ENCODE peak calls at places on chromosomes 4 and X, in four cellular contexts. K is CD4-positive, alpha-beta T cell; J is astrocyte of the spinal cord; E is A549. A is an unnamed sample.
A peak's percentile ranks its signal among the peaks of the same experiment; 100 is the strongest.

GRCh38 chrX:259692-260355 is 21.4 kb upstream of the PLCXD1 start:
- DNase-seq in K (no peak), E (peak; percentile 36), J (no peak), A (no peak)

GRCh38 chr4:68451246-68452211 is 4.3 kb downstream of the TMPRSS11E start:
- DNase-seq in E (no peak), K (no peak), J (peak; percentile 34), A (peak; percentile 4)

GRCh38 chr4:173910911-173911310 is 372.6 kb downstream of the FBXO8 start:
- DNase-seq in K (no peak), J (no peak), E (no peak), A (no peak)

GRCh38 chr4:891747-892146 is 40.4 kb downstream of the GAK start:
- DNase-seq in J (no peak), E (peak; percentile 8), K (no peak), A (no peak)

GRCh38 chr4:173367946-173368345 is 2.8 kb upstream of the SAP30 start:
- DNase-seq in J (peak; percentile 11), E (no peak), K (no peak), A (peak; percentile 27)

GRCh38 chrX:28016823-28017222 is 35.6 kb upstream of the DCAF8L1 start:
- DNase-seq in E (no peak), K (no peak), J (no peak), A (no peak)

GRCh38 chr4:42519803-42520417 is 122.6 kb downstream of the SHISA3 start:
- DNase-seq in K (peak; percentile 17), E (peak; percentile 4), J (peak; percentile 61), A (peak; percentile 48)

GRCh38 chr4:80090101-80090500 is 17.1 kb upstream of the ANTXR2 start:
- DNase-seq in E (no peak), J (no peak), K (no peak), A (no peak)

GRCh38 chr4:184503869-184504300 is 29.5 kb upstream of the IRF2 start:
- DNase-seq in K (no peak), J (no peak), E (no peak), A (peak; percentile 20)

GRCh38 chr4:71184195-71184781 is 154.5 kb upstream of the SLC4A4 start:
- DNase-seq in K (no peak), E (peak; percentile 35), J (peak; percentile 65), A (peak; percentile 75)

GRCh38 chr4:73575667-73576066 is 44.6 kb downstream of the RASSF6 start:
- DNase-seq in K (no peak), E (no peak), J (no peak), A (no peak)

GRCh38 chrX:2654436-2655340 is 36.4 kb upstream of the CD99 start:
- DNase-seq in J (no peak), E (peak; percentile 10), K (no peak), A (no peak)

GRCh38 chrX:148135738-148136137 is 154.6 kb downstream of the FMR1NB start:
- DNase-seq in E (no peak), K (no peak), J (peak; percentile 1), A (no peak)

GRCh38 chr4:68865178-68865638 is 49.4 kb downstream of the UGT2B10 start:
- DNase-seq in K (no peak), J (no peak), E (no peak), A (no peak)

GRCh38 chrX:19739683-19740082 is 147.7 kb downstream of the SH3KBP1 start:
- DNase-seq in J (peak; percentile 70), E (peak; percentile 64), K (peak; percentile 26), A (peak; percentile 73)

GRCh38 chr4:110904435-110905050 is 281.7 kb upstream of the PITX2 start:
- DNase-seq in E (no peak), J (peak; percentile 12), K (no peak), A (peak; percentile 8)

GRCh38 chr4:51830146-51830545 is 12.8 kb upstream of the DCUN1D4 start:
- DNase-seq in K (no peak), J (no peak), E (no peak), A (peak; percentile 6)

GRCh38 chrX:110182362-110182761 is 135.5 kb downstream of the AMMECR1 start:
- DNase-seq in K (no peak), J (no peak), E (no peak), A (peak; percentile 43)

GRCh38 chr4:98510757-98511517 is 147.5 kb downstream of the TSPAN5 start:
- DNase-seq in E (no peak), K (no peak), J (peak; percentile 93), A (peak; percentile 88)

GRCh38 chr4:80125252-80126177 is 52.5 kb upstream of the ANTXR2 start:
- DNase-seq in J (peak; percentile 55), E (no peak), K (peak; percentile 32), A (peak; percentile 50)

GRCh38 chr4:116585240-116585639 is 500.1 kb downstream of the TRAM1L1 start:
- DNase-seq in E (no peak), K (no peak), J (no peak), A (no peak)

GRCh38 chr4:172758586-172759340 is 409.8 kb upstream of the GALNT7 start:
- DNase-seq in E (peak; percentile 21), K (no peak), J (peak; percentile 54), A (peak; percentile 89)

GRCh38 chrX:139889760-139890159 is 43.1 kb downstream of the ATP11C start:
- DNase-seq in E (no peak), K (no peak), J (peak; percentile 41), A (peak; percentile 31)

GRCh38 chrX:12138366-12139313 is at the start of gene FRMPD4:
- DNase-seq in E (no peak), K (no peak), J (no peak), A (peak; percentile 24)

GRCh38 chr4:47017494-47017893 is 13.9 kb upstream of the GABRB1 start:
- DNase-seq in J (peak; percentile 6), E (no peak), K (no peak), A (peak; percentile 37)

GRCh38 chr4:128525387-128525786 is 237.8 kb upstream of the PGRMC2 start:
- DNase-seq in E (no peak), J (no peak), K (no peak), A (peak; percentile 49)

GRCh38 chrX:47193475-47194241 is at the start of gene UBA1:
- DNase-seq in E (peak; percentile 88), J (peak; percentile 98), K (peak; percentile 98), A (peak; percentile 95)

GRCh38 chrX:10833299-10834169 is 213.1 kb upstream of the MID1 start:
- DNase-seq in J (peak; percentile 17), K (no peak), E (no peak), A (no peak)

DNA sequence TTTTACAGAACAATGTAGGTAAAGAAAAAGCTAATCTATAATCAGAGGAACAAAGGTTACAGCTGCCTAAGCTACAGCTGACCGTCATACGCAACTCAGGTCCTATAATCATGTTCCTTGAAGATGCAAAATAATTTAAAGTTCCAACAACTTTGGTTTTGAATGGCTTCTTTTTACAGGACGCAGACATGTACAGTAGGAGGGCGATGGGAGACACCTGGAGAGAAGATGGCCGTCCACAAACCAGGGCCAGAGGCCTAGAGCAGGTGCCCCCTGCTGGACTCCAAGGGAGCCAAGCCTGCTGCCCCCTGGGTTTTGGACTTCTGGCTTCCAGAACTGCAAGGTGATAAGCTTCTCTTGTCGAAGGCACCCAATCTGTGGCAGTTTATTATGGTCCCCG is 10.6 kb downstream of the HGFAC start:
- DNase-seq in J (no peak), K (no peak), E (no peak), A (no peak)
- TF ChIP-seq CTCF in J (peak; percentile 41), K (no peak), E (no peak), A (peak; percentile 28)

DNA sequence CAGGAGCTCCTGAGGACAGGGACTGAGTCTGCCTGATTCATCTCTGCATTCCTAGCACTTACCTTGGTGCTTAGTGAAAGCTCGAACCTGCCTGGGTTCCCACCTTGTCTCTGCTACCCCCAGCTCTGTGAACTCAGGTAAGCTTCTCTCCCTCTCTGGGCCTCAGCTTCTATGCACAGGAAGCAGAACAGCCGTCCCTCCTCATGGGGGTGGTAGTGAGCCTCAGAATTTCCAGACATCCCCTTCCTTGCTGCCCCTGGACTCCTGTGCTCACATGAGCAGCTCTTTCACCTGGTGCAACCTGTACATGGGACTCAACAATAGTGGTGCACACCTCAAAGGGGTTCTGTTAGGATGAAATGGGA is 50.8 kb downstream of the HTRA3 start:
- DNase-seq in K (no peak), E (no peak), J (no peak), A (no peak)
- TF ChIP-seq CTCF in K (no peak), E (no peak), J (peak; percentile 23), A (no peak)

GRCh38 chrX:30635630-30636029 is 17.6 kb upstream of the GK start:
- DNase-seq in J (no peak), E (no peak), K (no peak), A (peak; percentile 32)
- TF ChIP-seq CTCF in J (peak; percentile 26), E (peak; percentile 40), K (peak; percentile 19), A (peak; percentile 56)

DNA sequence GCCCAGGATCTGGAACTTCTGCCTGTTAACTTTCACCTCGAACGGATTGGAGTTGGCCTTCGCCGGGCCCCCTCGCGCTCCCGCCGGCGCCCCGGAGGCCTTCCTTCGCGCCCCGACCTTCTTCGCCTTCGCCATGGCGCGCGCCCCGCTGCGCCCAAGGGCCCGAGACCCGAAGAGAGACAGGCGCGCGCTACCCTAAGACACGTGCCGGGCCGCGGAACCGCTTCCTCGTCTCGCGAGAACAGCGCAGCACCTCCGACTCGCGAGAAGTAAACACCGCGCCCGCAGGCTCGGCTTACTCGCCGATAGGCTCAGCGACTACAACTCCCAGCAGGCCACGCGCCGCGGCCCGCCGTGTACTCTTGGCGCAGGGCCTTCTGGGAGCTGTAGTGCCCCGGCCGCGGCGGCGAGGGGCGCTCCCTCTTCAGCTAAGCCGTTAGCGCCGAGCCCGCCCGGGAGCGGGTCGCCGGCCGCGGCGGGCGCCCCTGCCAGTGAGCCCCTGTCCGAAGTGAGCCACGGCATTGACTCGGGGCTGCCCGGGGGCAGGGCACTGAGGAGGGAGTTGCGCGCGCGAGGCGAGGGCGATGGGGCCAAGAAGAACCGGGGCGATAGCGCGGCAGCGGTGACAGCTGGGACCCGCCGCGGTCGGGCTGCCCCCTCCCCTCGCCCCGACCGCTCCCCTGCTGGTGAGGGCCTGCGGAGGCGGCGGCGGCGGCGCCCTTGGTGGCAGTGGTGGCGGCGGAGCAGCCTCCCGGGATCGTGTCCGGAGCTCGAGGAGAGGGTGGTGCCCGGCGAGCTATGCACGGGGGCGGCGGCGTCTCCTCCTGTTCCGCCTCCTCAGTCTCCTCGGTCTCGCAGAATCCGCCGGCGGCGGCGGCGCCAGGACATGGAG is at the start of the genes GRK4 and NOP14:
- DNase-seq in J (peak; percentile 99), K (peak; percentile 94), E (peak; percentile 90), A (peak; percentile 98)
- TF ChIP-seq CTCF in J (peak; percentile 19), K (peak; percentile 62), E (no peak), A (peak; percentile 41)

DNA sequence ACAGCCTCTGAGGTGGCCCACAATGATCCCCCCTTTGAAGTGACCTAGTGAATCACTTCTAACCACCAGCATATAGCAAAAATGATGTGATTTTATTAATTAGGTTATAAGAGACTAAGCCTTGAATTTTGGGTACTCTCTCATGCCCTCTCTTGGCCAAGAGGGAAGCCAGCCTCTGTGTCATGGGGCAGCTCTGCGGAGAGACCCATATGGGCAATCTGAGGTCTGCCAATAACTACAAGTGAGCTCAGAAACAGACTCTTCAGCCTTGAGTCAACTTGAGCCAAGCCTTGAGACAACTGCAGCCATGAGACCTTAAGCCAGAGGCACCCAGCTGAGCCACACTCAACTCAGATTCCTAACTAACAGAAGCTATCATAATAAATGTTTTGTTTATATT is 45.7 kb downstream of the MANBA start:
- DNase-seq in E (no peak), J (no peak), K (no peak), A (no peak)
- TF ChIP-seq CTCF in E (no peak), J (no peak), K (no peak), A (no peak)

DNA sequence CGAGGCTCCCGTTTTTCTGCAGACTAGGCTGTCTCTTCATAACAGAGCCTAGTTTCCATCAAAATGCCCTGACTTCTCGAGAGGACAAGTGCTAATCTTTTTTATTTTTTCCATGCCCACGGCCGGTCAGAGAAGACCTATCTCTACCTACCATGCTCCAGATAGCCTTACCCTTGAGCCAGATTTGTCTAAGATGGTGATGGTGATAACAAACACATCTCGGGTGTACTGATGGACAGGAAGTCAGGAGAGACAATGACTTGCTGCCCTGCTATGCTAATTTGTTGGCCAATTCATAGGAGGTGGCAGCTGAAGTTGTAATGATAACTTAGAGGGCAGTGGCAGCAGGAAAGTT is 42.2 kb upstream of the NKRF start:
- DNase-seq in J (no peak), K (no peak), E (no peak), A (no peak)
- TF ChIP-seq CTCF in J (no peak), K (no peak), E (no peak), A (no peak)

A was measured in IMR-90.